ENCODE peak calls at places on chromosomes 6 and 20, in four cellular contexts. One of them, this sample, is unnamed.
A peak's percentile ranks its signal among the peaks of the same experiment; 100 is the strongest.

GRCh38 chr20:49276201-49276894 is 1.5 kb downstream of the ZNFX1 start:
- DNase-seq in CD4-positive, CD25-positive, alpha-beta regulatory T cell: no peak
- DNase-seq in lower lobe of right lung: no peak
- DNase-seq in aorta: no peak
- DNase-seq in this sample: no peak

GRCh38 chr6:7910298-7910653 is 312 bp downstream of the TXNDC5 start:
- DNase-seq in CD4-positive, CD25-positive, alpha-beta regulatory T cell: no peak
- DNase-seq in lower lobe of right lung: no peak
- DNase-seq in aorta: no peak
- DNase-seq in this sample: no peak

GRCh38 chr20:1263853-1264252 is 2.2 kb upstream of the SNPH start:
- DNase-seq in CD4-positive, CD25-positive, alpha-beta regulatory T cell: no peak
- DNase-seq in lower lobe of right lung: no peak
- DNase-seq in aorta: no peak
- DNase-seq in this sample: no peak

GRCh38 chr6:29552512-29553051 is 7.0 kb downstream of the UBD start:
- DNase-seq in CD4-positive, CD25-positive, alpha-beta regulatory T cell: peak; percentile 64
- DNase-seq in lower lobe of right lung: no peak
- DNase-seq in aorta: no peak
- DNase-seq in this sample: no peak

GRCh38 chr6:17354700-17355403 is 38.5 kb upstream of the CAP2 start:
- DNase-seq in CD4-positive, CD25-positive, alpha-beta regulatory T cell: no peak
- DNase-seq in lower lobe of right lung: no peak
- DNase-seq in aorta: no peak
- DNase-seq in this sample: no peak

GRCh38 chr6:3592371-3592941 is 135.6 kb upstream of the SLC22A23 start:
- DNase-seq in CD4-positive, CD25-positive, alpha-beta regulatory T cell: no peak
- DNase-seq in lower lobe of right lung: no peak
- DNase-seq in aorta: no peak
- DNase-seq in this sample: no peak

GRCh38 chr6:75204222-75204958 is 1.5 kb downstream of the COL12A1 start:
- DNase-seq in CD4-positive, CD25-positive, alpha-beta regulatory T cell: no peak
- DNase-seq in lower lobe of right lung: peak; percentile 65
- DNase-seq in aorta: peak; percentile 87
- DNase-seq in this sample: peak; percentile 73

GRCh38 chr20:12030470-12030869 is 112.8 kb downstream of the BTBD3 start:
- DNase-seq in CD4-positive, CD25-positive, alpha-beta regulatory T cell: no peak
- DNase-seq in lower lobe of right lung: peak; percentile 51
- DNase-seq in aorta: no peak
- DNase-seq in this sample: no peak

GRCh38 chr6:122877302-122877701 is 88.2 kb downstream of the SMPDL3A start:
- DNase-seq in CD4-positive, CD25-positive, alpha-beta regulatory T cell: no peak
- DNase-seq in lower lobe of right lung: no peak
- DNase-seq in aorta: no peak
- DNase-seq in this sample: no peak

GRCh38 chr6:31356946-31357466 is at the start of gene HLA-B:
- DNase-seq in CD4-positive, CD25-positive, alpha-beta regulatory T cell: peak; percentile 83
- DNase-seq in lower lobe of right lung: peak; percentile 81
- DNase-seq in aorta: peak; percentile 93
- DNase-seq in this sample: peak; percentile 64

DNA sequence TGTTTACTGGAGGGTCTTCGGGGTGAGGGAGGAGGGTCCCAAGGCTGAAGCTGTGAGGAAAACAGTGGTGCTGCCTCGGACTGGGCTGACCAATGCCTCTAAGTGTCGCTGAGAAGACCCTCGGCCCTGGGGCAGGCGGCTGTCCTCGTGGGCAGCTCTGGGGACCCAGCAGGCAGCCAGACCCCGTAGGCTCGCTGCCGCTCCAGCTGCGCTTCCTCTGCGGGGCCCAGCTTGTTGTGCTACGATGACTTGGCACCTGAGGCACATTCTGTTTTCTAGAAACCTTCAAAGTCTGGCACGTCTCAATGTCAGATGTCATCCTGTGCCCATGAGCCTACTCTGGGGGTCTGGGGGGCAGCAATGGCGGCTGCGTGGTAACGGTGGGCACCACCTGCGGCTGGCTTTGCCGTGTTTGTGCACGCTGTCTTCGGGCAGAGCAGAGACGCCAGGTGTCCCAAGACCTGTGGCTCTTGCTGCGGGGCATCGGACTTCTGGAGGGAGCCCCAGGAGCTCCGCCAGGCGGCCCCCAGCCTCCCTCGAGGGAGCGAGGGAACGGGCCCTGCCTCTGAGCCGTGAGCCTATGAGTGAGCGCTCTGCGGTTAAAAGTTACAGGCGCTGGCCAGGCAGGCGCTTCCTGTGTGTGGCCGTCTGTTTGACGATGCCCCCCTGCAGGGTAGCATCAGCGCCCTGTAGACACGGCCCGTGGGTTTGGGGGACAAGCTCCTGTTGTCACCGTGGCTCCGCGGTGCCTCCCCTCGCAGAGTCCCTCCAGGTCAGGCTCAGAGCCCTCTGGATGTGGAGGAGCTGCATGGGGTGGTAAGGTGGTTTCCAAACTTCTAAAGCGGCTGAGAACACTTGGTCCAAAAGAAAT is 6.8 kb downstream of the SLC17A9 start:
- DNase-seq in CD4-positive, CD25-positive, alpha-beta regulatory T cell: no peak
- DNase-seq in lower lobe of right lung: no peak
- DNase-seq in aorta: no peak
- DNase-seq in this sample: no peak
- H3K27me3 ChIP-seq in CD4-positive, CD25-positive, alpha-beta regulatory T cell: no peaks in the 10 kb centered on the region
- H3K27me3 ChIP-seq in lower lobe of right lung: no peaks in the 10 kb centered on the region
- H3K27me3 ChIP-seq in aorta: no peaks in the 10 kb centered on the region
- H3K27me3 ChIP-seq in this sample: no peaks in the 10 kb centered on the region

DNA sequence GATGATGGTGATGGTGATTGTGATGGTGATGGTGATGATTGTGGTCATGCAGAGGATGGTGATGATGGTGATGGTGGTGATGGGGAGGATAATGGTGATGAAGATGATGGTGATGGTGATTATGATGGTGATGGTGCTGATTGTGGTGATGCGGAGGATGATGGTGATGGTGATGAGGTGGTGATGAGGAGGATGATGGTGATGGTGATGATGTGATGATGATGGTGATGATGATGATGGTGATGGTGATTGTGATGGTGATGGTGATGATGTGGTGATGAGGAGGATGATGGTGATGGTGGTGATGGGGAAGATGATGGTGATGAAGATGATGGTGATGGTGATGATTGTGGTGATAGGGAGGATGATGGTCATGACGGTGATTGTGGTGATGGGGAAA is 333.7 kb downstream of the CDH4 start:
- DNase-seq in CD4-positive, CD25-positive, alpha-beta regulatory T cell: no peak
- DNase-seq in lower lobe of right lung: no peak
- DNase-seq in aorta: no peak
- DNase-seq in this sample: no peak
- H3K4me1 ChIP-seq in CD4-positive, CD25-positive, alpha-beta regulatory T cell: no peaks in the 10 kb centered on the region
- H3K4me1 ChIP-seq in lower lobe of right lung: no peaks in the 10 kb centered on the region
- H3K4me1 ChIP-seq in aorta: no peaks in the 10 kb centered on the region
- H3K4me1 ChIP-seq in this sample: peaks cover 9% of the 10 kb centered on the region

DNA sequence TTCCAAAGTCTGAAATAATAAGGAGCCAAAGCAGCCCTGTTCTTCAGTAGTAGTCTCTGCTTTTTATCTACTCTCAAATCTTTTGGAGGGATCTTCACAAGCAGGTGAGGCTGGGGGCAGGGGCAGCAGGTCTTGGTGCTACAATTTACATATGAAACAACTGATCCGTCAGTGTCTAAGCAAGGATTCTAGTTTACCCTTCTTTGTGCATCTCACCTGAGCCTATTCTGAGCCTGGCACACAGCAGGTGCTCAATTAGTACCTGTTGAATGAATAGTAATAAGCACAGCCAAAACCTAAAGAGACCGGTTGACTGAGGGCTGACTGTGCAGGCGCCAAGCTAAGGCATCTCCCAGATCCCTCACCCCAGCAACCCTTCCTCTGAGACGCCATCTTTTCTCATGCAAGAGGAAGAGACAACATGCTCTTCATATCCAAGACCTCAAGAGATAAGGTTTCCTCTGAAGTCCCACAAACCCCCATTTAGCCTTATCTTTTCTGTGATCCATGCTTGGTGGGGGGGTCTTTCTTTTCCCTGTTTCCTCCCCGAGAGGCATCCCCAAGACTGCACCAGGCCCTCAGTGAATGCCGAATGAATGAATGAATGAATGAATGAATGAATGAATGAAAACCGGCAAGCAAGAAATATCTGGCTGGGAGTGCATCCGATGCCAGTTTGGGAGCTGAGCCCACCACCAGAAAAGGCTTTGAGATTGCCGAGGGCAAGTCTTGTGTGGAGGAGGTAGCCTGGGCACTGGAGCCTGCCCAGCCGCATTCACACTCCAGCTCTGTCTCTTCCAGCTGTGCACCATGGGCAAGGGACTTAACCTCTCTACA is 2.9 kb upstream of the BMP7 start:
- DNase-seq in CD4-positive, CD25-positive, alpha-beta regulatory T cell: no peak
- DNase-seq in lower lobe of right lung: no peak
- DNase-seq in aorta: no peak
- DNase-seq in this sample: no peak
- H3K27me3 ChIP-seq in CD4-positive, CD25-positive, alpha-beta regulatory T cell: no peaks in the 10 kb centered on the region
- H3K27me3 ChIP-seq in lower lobe of right lung: peaks cover 40% of the 10 kb centered on the region
- H3K27me3 ChIP-seq in aorta: no peaks in the 10 kb centered on the region
- H3K27me3 ChIP-seq in this sample: peaks cover 71% of the 10 kb centered on the region

DNA sequence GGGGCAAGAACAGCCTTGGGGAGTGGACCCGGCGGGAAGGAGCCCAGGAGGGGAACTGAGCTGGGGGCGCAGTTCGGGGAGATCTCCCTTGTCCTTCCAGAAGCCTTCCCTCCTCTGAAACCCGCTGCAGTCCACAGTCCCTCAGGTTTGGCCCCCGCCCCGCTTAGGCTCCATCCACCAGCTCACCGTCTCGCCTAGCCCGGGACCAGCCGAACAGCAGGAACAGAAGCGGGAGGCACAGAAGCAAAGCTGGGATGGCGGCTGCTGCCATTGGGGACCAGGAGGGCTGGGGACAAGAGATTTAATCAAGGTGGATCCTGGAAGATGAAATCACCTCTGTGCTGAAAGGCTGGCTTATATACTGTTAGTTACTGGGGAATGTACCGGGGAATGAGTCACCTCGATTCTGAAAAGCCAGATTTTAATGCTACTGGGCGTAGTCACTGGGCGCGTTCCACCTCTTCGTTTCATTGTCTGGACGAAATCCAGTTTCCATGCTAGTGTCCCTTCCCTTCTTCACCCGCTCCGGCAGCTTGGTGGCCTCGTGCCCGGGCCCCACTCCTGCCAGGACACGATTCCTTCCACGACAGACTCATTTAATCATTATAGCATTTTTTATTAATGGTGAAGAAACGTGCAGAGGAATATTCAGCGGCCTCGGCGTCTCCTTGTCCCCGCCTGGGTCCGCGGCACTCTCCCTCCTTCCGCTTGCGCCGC is at the start of gene RAET1L:
- DNase-seq in CD4-positive, CD25-positive, alpha-beta regulatory T cell: no peak
- DNase-seq in lower lobe of right lung: no peak
- DNase-seq in aorta: no peak
- DNase-seq in this sample: peak; percentile 31
- H3K4me1 ChIP-seq in CD4-positive, CD25-positive, alpha-beta regulatory T cell: peaks cover 10% of the 10 kb centered on the region
- H3K4me1 ChIP-seq in lower lobe of right lung: peaks cover 13% of the 10 kb centered on the region
- H3K4me1 ChIP-seq in aorta: no peaks in the 10 kb centered on the region
- H3K4me1 ChIP-seq in this sample: peaks cover 13% of the 10 kb centered on the region

DNA sequence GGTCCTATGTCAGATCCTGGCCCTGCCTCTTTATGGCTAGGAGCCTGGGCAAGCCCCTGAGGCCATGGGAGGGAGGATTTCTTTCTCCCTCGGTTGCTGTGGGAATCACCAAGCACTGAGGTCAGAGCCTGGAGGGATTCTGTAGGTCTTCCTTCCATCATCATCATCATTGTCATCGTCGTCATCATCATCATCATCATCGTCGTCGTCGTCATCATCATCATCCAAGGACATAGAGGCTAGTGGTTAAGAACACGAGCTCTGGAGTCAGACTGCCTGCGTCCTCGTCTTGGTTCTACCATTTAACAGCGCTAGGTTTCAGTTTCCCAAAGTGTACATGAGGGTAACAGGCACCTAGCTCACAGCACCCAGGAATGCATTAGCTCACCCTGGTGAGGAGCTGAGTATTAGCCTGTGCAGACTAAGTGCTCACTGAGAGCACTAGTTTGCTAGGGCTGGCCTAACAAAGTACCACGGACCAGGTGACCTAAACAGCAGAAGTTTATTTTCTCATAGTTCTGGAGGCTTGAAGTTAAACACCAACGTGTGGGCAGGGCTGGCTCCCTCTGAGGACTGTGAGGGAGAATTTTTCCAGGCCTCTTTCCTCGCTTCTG is 92.5 kb upstream of the CCDC167 start:
- DNase-seq in CD4-positive, CD25-positive, alpha-beta regulatory T cell: no peak
- DNase-seq in lower lobe of right lung: no peak
- DNase-seq in aorta: no peak
- DNase-seq in this sample: no peak
- H3K27me3 ChIP-seq in CD4-positive, CD25-positive, alpha-beta regulatory T cell: no peaks in the 10 kb centered on the region
- H3K27me3 ChIP-seq in lower lobe of right lung: peaks cover 3% of the 10 kb centered on the region
- H3K27me3 ChIP-seq in aorta: no peaks in the 10 kb centered on the region
- H3K27me3 ChIP-seq in this sample: peaks cover 27% of the 10 kb centered on the region

GRCh38 chr6:35686441-35686840 is 2.3 kb downstream of the FKBP5 start:
- DNase-seq in CD4-positive, CD25-positive, alpha-beta regulatory T cell: no peak
- DNase-seq in lower lobe of right lung: no peak
- DNase-seq in aorta: no peak
- DNase-seq in this sample: no peak
- H3K4me1 ChIP-seq in CD4-positive, CD25-positive, alpha-beta regulatory T cell: peaks cover 19% of the 10 kb centered on the region
- H3K4me1 ChIP-seq in lower lobe of right lung: peaks cover 34% of the 10 kb centered on the region
- H3K4me1 ChIP-seq in aorta: no peaks in the 10 kb centered on the region
- H3K4me1 ChIP-seq in this sample: peaks cover 81% of the 10 kb centered on the region

DNA sequence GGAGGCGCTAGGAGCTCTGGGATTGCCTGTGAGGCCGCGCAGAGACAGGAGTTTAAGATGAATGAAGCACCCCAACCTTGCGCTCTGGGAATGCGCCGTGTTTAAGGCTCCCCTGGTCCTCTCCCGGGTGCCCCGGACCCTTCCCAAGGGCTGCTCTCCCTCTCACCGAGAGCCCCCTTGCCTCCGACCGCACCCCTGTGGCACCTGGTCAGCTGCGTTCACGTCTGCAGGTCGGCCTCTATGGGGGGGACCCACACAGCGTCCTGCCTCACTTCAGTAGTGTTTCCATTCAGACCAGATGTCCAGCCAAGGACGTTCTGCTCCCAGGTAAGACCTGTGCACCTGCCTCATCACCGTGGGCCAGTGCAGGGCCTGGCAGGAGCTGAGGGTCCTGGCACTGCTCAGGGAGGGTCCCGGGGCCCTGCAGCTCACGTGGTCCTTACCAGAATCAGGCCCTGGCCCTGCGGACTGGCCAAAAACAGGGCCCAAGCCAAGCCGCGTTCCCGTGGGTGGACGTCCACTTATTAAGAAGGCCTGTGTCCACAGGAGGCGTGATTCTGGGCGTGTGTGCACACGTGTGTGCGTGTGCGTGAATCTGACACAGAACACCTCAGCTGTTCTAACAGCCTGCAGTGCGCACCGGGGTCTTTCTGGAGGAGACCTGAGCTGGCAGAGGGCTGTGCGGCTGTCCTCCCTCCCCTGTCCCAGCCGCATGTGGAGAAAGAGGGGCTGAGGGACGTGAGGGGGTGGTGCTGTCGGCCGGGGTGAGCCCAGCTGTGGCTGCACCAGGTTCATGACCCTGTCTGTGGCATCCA is 79.9 kb upstream of the BHLHE23 start:
- DNase-seq in CD4-positive, CD25-positive, alpha-beta regulatory T cell: no peak
- DNase-seq in lower lobe of right lung: peak; percentile 35
- DNase-seq in aorta: peak; percentile 40
- DNase-seq in this sample: peak; percentile 4
- H3K27me3 ChIP-seq in CD4-positive, CD25-positive, alpha-beta regulatory T cell: no peaks in the 10 kb centered on the region
- H3K27me3 ChIP-seq in lower lobe of right lung: peaks cover 74% of the 10 kb centered on the region
- H3K27me3 ChIP-seq in aorta: no peaks in the 10 kb centered on the region
- H3K27me3 ChIP-seq in this sample: peaks cover 100% of the 10 kb centered on the region